ENCODE peak calls at places on chromosome 21, in four cellular contexts. W is astrocyte of the spinal cord; Z is CD4-positive, alpha-beta T cell; D is heart right ventricle. S is an unnamed sample.

GRCh38 chr21:37266515-37267221 is 466 bp downstream of the VPS26C start:
- DNase-seq in W (peak; percentile 36), Z (no peak), D (no peak), S (peak; percentile 75)

GRCh38 chr21:41605178-41605933 is 97.4 kb upstream of the TMPRSS2 start:
- DNase-seq in W (no peak), Z (no peak), D (no peak), S (peak; percentile 56)

GRCh38 chr21:46294647-46295176 is 8.6 kb downstream of the YBEY start:
- DNase-seq in W (peak; percentile 67), Z (no peak), D (peak; percentile 40), S (no peak)

GRCh38 chr21:42598159-42598735 is 55.2 kb upstream of the PDE9A start:
- DNase-seq in W (no peak), Z (no peak), D (no peak), S (no peak)

GRCh38 chr21:35737899-35738341 is 322.4 kb downstream of the SETD4 start:
- DNase-seq in W (peak; percentile 79), Z (no peak), D (peak; percentile 17), S (no peak)

GRCh38 chr21:44498965-44499560 is 40.9 kb downstream of the KRTAP10-1 start:
- DNase-seq in W (no peak), Z (no peak), D (no peak), S (no peak)

GRCh38 chr21:26553921-26554320 is 19.2 kb downstream of the CYYR1 start:
- DNase-seq in W (no peak), Z (no peak), D (no peak), S (no peak)

GRCh38 chr21:42440187-42440792 is 36.6 kb downstream of the UBASH3A start:
- DNase-seq in W (no peak), Z (no peak), D (no peak), S (no peak)

GRCh38 chr21:45050361-45050785 is 24.0 kb upstream of the ADARB1 start:
- DNase-seq in W (no peak), Z (no peak), D (no peak), S (no peak)

GRCh38 chr21:27586986-27587385 is 620.1 kb upstream of the ADAMTS5 start:
- DNase-seq in W (no peak), Z (no peak), D (no peak), S (no peak)

GRCh38 chr21:42081138-42081537 is 10.0 kb downstream of the UMODL1 start:
- DNase-seq in W (no peak), Z (no peak), D (no peak), S (no peak)

GRCh38 chr21:26007911-26008579 is 162.5 kb downstream of the APP start:
- DNase-seq in W (no peak), Z (no peak), D (no peak), S (no peak)

GRCh38 chr21:32687946-32688345 is 39.9 kb downstream of the SYNJ1 start:
- DNase-seq in W (no peak), Z (no peak), D (no peak), S (no peak)

GRCh38 chr21:45984584-45985095 is 3.1 kb downstream of the COL6A1 start:
- DNase-seq in W (no peak), Z (no peak), D (no peak), S (no peak)

GRCh38 chr21:45537746-45538291 is 4.4 kb downstream of the SLC19A1 start:
- DNase-seq in W (no peak), Z (no peak), D (no peak), S (no peak)

GRCh38 chr21:36656138-36656537 is 42.8 kb upstream of the SIM2 start:
- DNase-seq in W (no peak), Z (no peak), D (no peak), S (no peak)

GRCh38 chr21:45876381-45877159 is 105.0 kb upstream of the COL6A1 start:
- DNase-seq in W (no peak), Z (no peak), D (no peak), S (peak; percentile 85)

GRCh38 chr21:44485254-44485793 is 30.0 kb downstream of the LRRC3 start:
- DNase-seq in W (peak; percentile 6), Z (no peak), D (no peak), S (peak; percentile 97)

GRCh38 chr21:19874521-19874920 is 1123.7 kb upstream of the NCAM2 start:
- DNase-seq in W (no peak), Z (no peak), D (no peak), S (no peak)

GRCh38 chr21:17512245-17513213 is at the start of gene CXADR:
- DNase-seq in W (peak; percentile 64), Z (peak; percentile 65), D (peak; percentile 63), S (peak; percentile 98)

GRCh38 chr21:17679002-17679600 is 66.4 kb upstream of the BTG3 start:
- DNase-seq in W (peak; percentile 75), Z (no peak), D (no peak), S (no peak)

GRCh38 chr21:45152265-45152746 is 77.9 kb downstream of the ADARB1 start:
- DNase-seq in W (peak; percentile 26), Z (peak; percentile 47), D (no peak), S (peak; percentile 85)

GRCh38 chr21:26130249-26130896 is 40.2 kb downstream of the APP start:
- DNase-seq in W (peak; percentile 51), Z (no peak), D (no peak), S (no peak)

GRCh38 chr21:44581158-44581557 is 754 bp upstream of the KRTAP10-5 start:
- DNase-seq in W (no peak), Z (no peak), D (no peak), S (no peak)

GRCh38 chr21:27804515-27804914 is 837.6 kb upstream of the ADAMTS5 start:
- DNase-seq in W (no peak), Z (no peak), D (peak; percentile 33), S (no peak)

GRCh38 chr21:27648560-27648959 is 681.7 kb upstream of the ADAMTS5 start:
- DNase-seq in W (peak; percentile 89), Z (no peak), D (no peak), S (no peak)

GRCh38 chr21:24093032-24093431 is 1514.2 kb downstream of the MRPL39 start:
- DNase-seq in W (no peak), Z (no peak), D (no peak), S (no peak)

GRCh38 chr21:44286086-44286715 is 525 bp downstream of the AIRE start:
- DNase-seq in W (no peak), Z (no peak), D (no peak), S (no peak)

GRCh38 chr21:25836396-25836795 is 101.6 kb downstream of the GABPA start:
- DNase-seq in W (no peak), Z (no peak), D (no peak), S (no peak)

GRCh38 chr21:26443867-26444266 is 129.2 kb downstream of the CYYR1 start:
- DNase-seq in W (peak; percentile 24), Z (no peak), D (no peak), S (no peak)

GRCh38 chr21:23223882-23224281 is 2225.7 kb downstream of the NCAM2 start:
- DNase-seq in W (no peak), Z (no peak), D (no peak), S (no peak)

GRCh38 chr21:46191686-46192575 is 7.7 kb upstream of the SPATC1L start:
- DNase-seq in W (no peak), Z (no peak), D (no peak), S (no peak)

GRCh38 chr21:28587748-28588147 is 404.9 kb downstream of the LTN1 start:
- DNase-seq in W (peak; percentile 3), Z (no peak), D (no peak), S (no peak)

GRCh38 chr21:34073749-34074282 is 438 bp downstream of the MRPS6 start:
- DNase-seq in W (no peak), Z (peak; percentile 39), D (no peak), S (no peak)